ENCODE peak calls at places on chromosomes 2 and 18, in ten cellular contexts. B is T47D; R is activated T-helper 1 cell treated with anti-CD3 and anti-CD28 coated beads, Interleukin-12 subunit alpha, Interleukin-12 subunit beta, Interleukin-2, Interleukin-4 antibody, amounts not matched to agents 30 ng/mL and 10 ng/mL and 1 ng/mL, durations not matched to agents 14 hours and 24 hours and 36 hours; N is CD8-positive, alpha-beta T cell; T is GM04504; A is GM23338; W is fibroblast of lung; X is stimulated activated naive CD8-positive, alpha-beta T cell treated with anti-CD3 and anti-CD28 coated beads, Interleukin-15, Interleukin-2, amounts not matched to agents 100 U/mL and 50 U/mL, for 24 hours; S is activated T-helper 2 cell treated with anti-CD3 and anti-CD28 coated beads, Interferon-gamma antibody, Interleukin-2, Interleukin-4, amounts not matched to agents 10 μg/mL and 5 μg/mL and 100 μg/mL, durations not matched to agents 14 hours and 24 hours and 36 hours; J is mucosa of descending colon. C is an unnamed sample.

GRCh38 chr2:40027968-40028367 is 248.9 kb upstream of the THUMPD2 start:
- DNase-seq in B (no peak), R (no peak), N (no peak), T (no peak), A (no peak), W (peak; percentile 60), X (no peak), S (no peak), J (no peak), C (no peak)

GRCh38 chr2:175126661-175127060 is 41.3 kb downstream of the ATF2 start:
- DNase-seq in B (no peak), R (no peak), N (no peak), T (no peak), A (no peak), W (no peak), X (no peak), S (no peak), J (no peak), C (no peak)

GRCh38 chr2:69138793-69139510 is 126.0 kb downstream of the ANTXR1 start:
- DNase-seq in B (no peak), R (no peak), N (no peak), T (peak; percentile 66), A (no peak), W (peak; percentile 83), X (no peak), S (no peak), J (peak; percentile 55), C (peak; percentile 65)

GRCh38 chr18:29328932-29329331 is 1152.0 kb upstream of the CDH2 start:
- DNase-seq in B (no peak), R (no peak), N (no peak), T (no peak), A (no peak), W (no peak), X (no peak), S (no peak), J (no peak), C (no peak)

GRCh38 chr2:178101321-178102079 is 10.7 kb upstream of the RBM45 start:
- DNase-seq in B (no peak), R (no peak), N (no peak), T (no peak), A (no peak), W (peak; percentile 3), X (no peak), S (no peak), J (no peak), C (no peak)

GRCh38 chr18:59143441-59143840 is 3.8 kb downstream of the SEC11C start:
- DNase-seq in B (no peak), R (no peak), N (no peak), T (no peak), A (no peak), W (no peak), X (no peak), S (no peak), J (no peak), C (no peak)

GRCh38 chr2:146392191-146392590 is 1452.6 kb upstream of the ACVR2A start:
- DNase-seq in B (no peak), R (no peak), N (no peak), T (no peak), A (no peak), W (no peak), X (no peak), S (no peak), J (no peak), C (no peak)

GRCh38 chr18:51278045-51278649 is 80.7 kb upstream of the MEX3C start:
- DNase-seq in B (no peak), R (peak; percentile 10), N (no peak), T (no peak), A (peak; percentile 83), W (no peak), X (peak; percentile 60), S (peak; percentile 14), J (no peak), C (peak; percentile 39)

GRCh38 chr2:227748079-227748478 is 2.4 kb downstream of the SCYGR8 start:
- DNase-seq in B (no peak), R (no peak), N (peak; percentile 21), T (no peak), A (peak; percentile 90), W (no peak), X (no peak), S (no peak), J (no peak), C (no peak)

C was measured in LNCaP clone FGC.